ENCODE peak calls at places on chromosome 3, in eight cellular contexts. L, Z, C, U, A, P, M and R are unnamed samples.

GRCh38 chr3:126495786-126496185 is 20.1 kb upstream of the ZXDC start:
- DNase-seq in L (no peak), Z (no peak), C (no peak), U (no peak), A (no peak), P (no peak), M (no peak), R (no peak)

GRCh38 chr3:159077860-159078259 is 276.0 kb downstream of the MFSD1 start:
- DNase-seq in L (no peak), Z (no peak), C (no peak), U (peak), A (peak), P (no peak), M (no peak), R (no peak)

GRCh38 chr3:11244131-11244677 is 28.0 kb upstream of the ATG7 start:
- DNase-seq in L (no peak), Z (no peak), C (no peak), U (no peak), A (no peak), P (no peak), M (no peak), R (no peak)

GRCh38 chr3:152315623-152316022 is 46.9 kb downstream of the MBNL1 start:
- DNase-seq in L (no peak), Z (no peak), C (no peak), U (no peak), A (no peak), P (no peak), M (no peak), R (no peak)

GRCh38 chr3:143648708-143649107 is 199.6 kb downstream of the SLC9A9 start:
- DNase-seq in L (no peak), Z (no peak), C (no peak), U (no peak), A (no peak), P (no peak), M (no peak), R (no peak)

GRCh38 chr3:117708601-117709000 is 999.0 kb downstream of the TUSC7 start:
- DNase-seq in L (no peak), Z (no peak), C (no peak), U (no peak), A (no peak), P (no peak), M (no peak), R (no peak)

GRCh38 chr3:28173831-28174230 is 67.6 kb upstream of the CMC1 start:
- DNase-seq in L (no peak), Z (no peak), C (no peak), U (no peak), A (no peak), P (no peak), M (no peak), R (no peak)

GRCh38 chr3:12413721-12414255 is 70.5 kb upstream of the TSEN2 start:
- DNase-seq in L (no peak), Z (no peak), C (no peak), U (no peak), A (no peak), P (no peak), M (no peak), R (no peak)

GRCh38 chr3:177694951-177695350 is 497.7 kb upstream of the TBL1XR1 start:
- DNase-seq in L (no peak), Z (no peak), C (no peak), U (no peak), A (no peak), P (no peak), M (no peak), R (no peak)

GRCh38 chr3:141537866-141538265 is 51.0 kb downstream of the RASA2 start:
- DNase-seq in L (no peak), Z (no peak), C (no peak), U (no peak), A (no peak), P (no peak), M (no peak), R (no peak)

GRCh38 chr3:186283651-186284445 is 78.2 kb downstream of the DGKG start:
- DNase-seq in L (no peak), Z (no peak), C (no peak), U (peak), A (no peak), P (no peak), M (no peak), R (no peak)

GRCh38 chr3:152943645-152944044 is 108.7 kb downstream of the P2RY1 start:
- DNase-seq in L (no peak), Z (no peak), C (no peak), U (no peak), A (no peak), P (no peak), M (no peak), R (no peak)

GRCh38 chr3:149227591-149228268 is 6.1 kb upstream of the CP start:
- DNase-seq in L (no peak), Z (no peak), C (no peak), U (no peak), A (no peak), P (no peak), M (no peak), R (no peak)

GRCh38 chr3:41768363-41768762 is 193.5 kb downstream of the ULK4 start:
- DNase-seq in L (no peak), Z (no peak), C (no peak), U (no peak), A (no peak), P (no peak), M (no peak), R (no peak)